ENCODE peak calls at places on chromosome 12, in six cellular contexts. One of them, this sample, is unnamed.

GRCh38 chr12:63151061-63151897 is at the start of gene AVPR1A:
- DNase-seq in stimulated activated CD8-positive, alpha-beta memory T cell treated with anti-CD3 and anti-CD28 coated beads, Interleukin-15, amount 100 ng/mL, for 4 hours: no peak
- DNase-seq in mesendoderm: peak
- DNase-seq in NCI-H2081: no peak
- DNase-seq in RKO: no peak
- DNase-seq in Panc1: no peak
- DNase-seq in this sample: no peak

GRCh38 chr12:25994252-25994651 is 35.8 kb downstream of the RASSF8 start:
- DNase-seq in NCI-H2081: no peak
- DNase-seq in stimulated activated CD8-positive, alpha-beta memory T cell treated with anti-CD3 and anti-CD28 coated beads, Interleukin-15, amount 100 ng/mL, for 4 hours: no peak
- DNase-seq in RKO: no peak
- DNase-seq in mesendoderm: no peak
- DNase-seq in Panc1: no peak
- DNase-seq in this sample: no peak

GRCh38 chr12:53208435-53208834 is 1.4 kb upstream of the ITGB7 start:
- DNase-seq in Panc1: no peak
- DNase-seq in mesendoderm: peak
- DNase-seq in NCI-H2081: no peak
- DNase-seq in RKO: no peak
- DNase-seq in stimulated activated CD8-positive, alpha-beta memory T cell treated with anti-CD3 and anti-CD28 coated beads, Interleukin-15, amount 100 ng/mL, for 4 hours: no peak
- DNase-seq in this sample: no peak

GRCh38 chr12:123973552-123974341 is 732 bp downstream of the ZNF664 start:
- DNase-seq in NCI-H2081: peak
- DNase-seq in RKO: peak
- DNase-seq in mesendoderm: peak
- DNase-seq in Panc1: no peak
- DNase-seq in stimulated activated CD8-positive, alpha-beta memory T cell treated with anti-CD3 and anti-CD28 coated beads, Interleukin-15, amount 100 ng/mL, for 4 hours: no peak
- DNase-seq in this sample: peak

GRCh38 chr12:132030367-132031038 is 80.8 kb downstream of the EP400 start:
- DNase-seq in RKO: no peak
- DNase-seq in NCI-H2081: no peak
- DNase-seq in stimulated activated CD8-positive, alpha-beta memory T cell treated with anti-CD3 and anti-CD28 coated beads, Interleukin-15, amount 100 ng/mL, for 4 hours: no peak
- DNase-seq in mesendoderm: no peak
- DNase-seq in Panc1: peak
- DNase-seq in this sample: no peak

GRCh38 chr12:6432991-6433390 is 11.8 kb upstream of the CD27 start:
- DNase-seq in RKO: no peak
- DNase-seq in stimulated activated CD8-positive, alpha-beta memory T cell treated with anti-CD3 and anti-CD28 coated beads, Interleukin-15, amount 100 ng/mL, for 4 hours: no peak
- DNase-seq in NCI-H2081: no peak
- DNase-seq in mesendoderm: no peak
- DNase-seq in Panc1: no peak
- DNase-seq in this sample: no peak

GRCh38 chr12:4286228-4286627 is 12.7 kb downstream of the CCND2 start:
- DNase-seq in RKO: no peak
- DNase-seq in NCI-H2081: no peak
- DNase-seq in mesendoderm: no peak
- DNase-seq in stimulated activated CD8-positive, alpha-beta memory T cell treated with anti-CD3 and anti-CD28 coated beads, Interleukin-15, amount 100 ng/mL, for 4 hours: no peak
- DNase-seq in Panc1: no peak
- DNase-seq in this sample: no peak

GRCh38 chr12:123398918-123399617 is 15.1 kb downstream of the KMT5A start:
- DNase-seq in stimulated activated CD8-positive, alpha-beta memory T cell treated with anti-CD3 and anti-CD28 coated beads, Interleukin-15, amount 100 ng/mL, for 4 hours: no peak
- DNase-seq in NCI-H2081: no peak
- DNase-seq in mesendoderm: no peak
- DNase-seq in Panc1: no peak
- DNase-seq in RKO: no peak
- DNase-seq in this sample: no peak

GRCh38 chr12:96194901-96195844 is 998 bp downstream of the ELK3 start:
- DNase-seq in Panc1: no peak
- DNase-seq in mesendoderm: peak
- DNase-seq in NCI-H2081: no peak
- DNase-seq in stimulated activated CD8-positive, alpha-beta memory T cell treated with anti-CD3 and anti-CD28 coated beads, Interleukin-15, amount 100 ng/mL, for 4 hours: peak
- DNase-seq in RKO: peak
- DNase-seq in this sample: no peak

GRCh38 chr12:27330846-27331245 is 1.8 kb upstream of the BMAL2 start:
- DNase-seq in Panc1: no peak
- DNase-seq in RKO: no peak
- DNase-seq in NCI-H2081: no peak
- DNase-seq in mesendoderm: no peak
- DNase-seq in stimulated activated CD8-positive, alpha-beta memory T cell treated with anti-CD3 and anti-CD28 coated beads, Interleukin-15, amount 100 ng/mL, for 4 hours: no peak
- DNase-seq in this sample: no peak

GRCh38 chr12:54132979-54133378 is 55.8 kb downstream of the SMUG1 start:
- DNase-seq in stimulated activated CD8-positive, alpha-beta memory T cell treated with anti-CD3 and anti-CD28 coated beads, Interleukin-15, amount 100 ng/mL, for 4 hours: no peak
- DNase-seq in RKO: no peak
- DNase-seq in Panc1: no peak
- DNase-seq in NCI-H2081: no peak
- DNase-seq in mesendoderm: no peak
- DNase-seq in this sample: no peak

This sample was measured in SK-N-DZ.